ENCODE peak calls at places on chromosome 10, in nine cellular contexts. V is iPS DF 19.7; J is nucleus accumbens; D is activated naive CD4-positive, alpha-beta T cell treated with anti-CD3 and anti-CD28 coated beads, Interleukin-2, amount 50 U/mL, for 16 hours; E is A549; W is A673; T is G401; F is NB4; M is uterus. Q is an unnamed sample.
A peak's percentile ranks its signal among the peaks of the same experiment; 100 is the strongest.

GRCh38 chr10:15836797-15837196 is 23.5 kb downstream of the MINDY3 start:
- DNase-seq in V (no peak), J (no peak), D (no peak), E (no peak), W (no peak), T (no peak), F (no peak), M (no peak), Q (no peak)

GRCh38 chr10:91707236-91707635 is 74.4 kb upstream of the PPP1R3C start:
- DNase-seq in V (no peak), J (no peak), D (no peak), E (no peak), W (no peak), T (no peak), F (no peak), M (no peak), Q (no peak)

GRCh38 chr10:5440206-5440605 is 27.8 kb downstream of the NET1 start:
- DNase-seq in V (no peak), J (no peak), D (no peak), E (no peak), W (no peak), T (no peak), F (peak; percentile 48), M (no peak), Q (no peak)

GRCh38 chr10:123136806-123137642 is 1.3 kb downstream of the HMX3 start:
- DNase-seq in V (no peak), J (no peak), D (peak; percentile 34), E (no peak), W (no peak), T (no peak), F (peak; percentile 86), M (no peak), Q (no peak)

GRCh38 chr10:100996678-100997363 is 2.8 kb upstream of the LZTS2 start:
- DNase-seq in V (no peak), J (no peak), D (peak; percentile 50), E (peak; percentile 57), W (peak; percentile 42), T (no peak), F (peak; percentile 63), M (no peak), Q (peak; percentile 78)

GRCh38 chr10:42367532-42368230 is 270.7 kb downstream of the ZNF33B start:
- DNase-seq in V (peak; percentile 78), J (peak; percentile 54), D (no peak), E (no peak), W (no peak), T (peak; percentile 94), F (no peak), M (peak; percentile 55), Q (peak; percentile 94)

GRCh38 chr10:125795111-125795510 is 19.5 kb upstream of the MMP21 start:
- DNase-seq in V (no peak), J (peak; percentile 36), D (no peak), E (no peak), W (no peak), T (peak; percentile 16), F (no peak), M (no peak), Q (no peak)

GRCh38 chr10:129039406-129040345 is 427.4 kb upstream of the MGMT start:
- DNase-seq in V (no peak), J (no peak), D (no peak), E (no peak), W (peak; percentile 84), T (no peak), F (no peak), M (no peak), Q (no peak)

GRCh38 chr10:127309609-127310008 is 113.2 kb upstream of the INSYN2A start:
- DNase-seq in V (no peak), J (no peak), D (no peak), E (no peak), W (no peak), T (no peak), F (no peak), M (no peak), Q (no peak)

GRCh38 chr10:102675887-102676616 is 31.8 kb downstream of the TRIM8 start:
- DNase-seq in V (no peak), J (no peak), D (no peak), E (no peak), W (no peak), T (no peak), F (peak; percentile 92), M (peak; percentile 34), Q (no peak)